ENCODE peak calls at places on chromosomes 1 and 21, in ten cellular contexts. One of them, this sample, is unnamed.

GRCh38 chr1:1079408-1080121 is 5.5 kb upstream of the RNF223 start:
- DNase-seq in Daoy: peak
- DNase-seq in anterior cingulate cortex: no peak
- DNase-seq in substantia nigra: no peak
- DNase-seq in neuronal stem cell: peak
- DNase-seq in ecto neural progenitor cell: peak
- DNase-seq in stimulated activated naive B cell treated with anti-CD40 and anti-IgM and Interleukin-4, amounts not matched to agents 10 μg/mL and 1 μg/mL and 100 μg/mL, for 72 hours: no peak
- DNase-seq in stimulated activated CD4-positive, alpha-beta T cell treated with anti-CD3 and anti-CD28 coated beads, Interleukin-4, amount 100 ng/mL, for 24 hours: no peak
- DNase-seq in activated CD8-positive, alpha-beta memory T cell treated with anti-CD3 and anti-CD28 coated beads for 24 hours: peak
- DNase-seq in cardiac muscle cell: peak
- DNase-seq in this sample: peak

GRCh38 chr1:15522551-15522950 is 1.5 kb downstream of the CASP9 start:
- DNase-seq in activated CD8-positive, alpha-beta memory T cell treated with anti-CD3 and anti-CD28 coated beads for 24 hours: no peak
- DNase-seq in Daoy: no peak
- DNase-seq in anterior cingulate cortex: no peak
- DNase-seq in ecto neural progenitor cell: no peak
- DNase-seq in stimulated activated CD4-positive, alpha-beta T cell treated with anti-CD3 and anti-CD28 coated beads, Interleukin-4, amount 100 ng/mL, for 24 hours: no peak
- DNase-seq in substantia nigra: no peak
- DNase-seq in cardiac muscle cell: no peak
- DNase-seq in neuronal stem cell: no peak
- DNase-seq in stimulated activated naive B cell treated with anti-CD40 and anti-IgM and Interleukin-4, amounts not matched to agents 10 μg/mL and 1 μg/mL and 100 μg/mL, for 72 hours: no peak
- DNase-seq in this sample: no peak

GRCh38 chr1:212241445-212242287 is 43.5 kb upstream of the PPP2R5A start:
- DNase-seq in neuronal stem cell: no peak
- DNase-seq in ecto neural progenitor cell: no peak
- DNase-seq in substantia nigra: no peak
- DNase-seq in anterior cingulate cortex: no peak
- DNase-seq in stimulated activated CD4-positive, alpha-beta T cell treated with anti-CD3 and anti-CD28 coated beads, Interleukin-4, amount 100 ng/mL, for 24 hours: no peak
- DNase-seq in Daoy: no peak
- DNase-seq in stimulated activated naive B cell treated with anti-CD40 and anti-IgM and Interleukin-4, amounts not matched to agents 10 μg/mL and 1 μg/mL and 100 μg/mL, for 72 hours: no peak
- DNase-seq in cardiac muscle cell: no peak
- DNase-seq in activated CD8-positive, alpha-beta memory T cell treated with anti-CD3 and anti-CD28 coated beads for 24 hours: no peak
- DNase-seq in this sample: no peak

GRCh38 chr1:208161656-208162375 is 82.4 kb downstream of the PLXNA2 start:
- DNase-seq in cardiac muscle cell: no peak
- DNase-seq in stimulated activated CD4-positive, alpha-beta T cell treated with anti-CD3 and anti-CD28 coated beads, Interleukin-4, amount 100 ng/mL, for 24 hours: no peak
- DNase-seq in neuronal stem cell: no peak
- DNase-seq in Daoy: peak
- DNase-seq in anterior cingulate cortex: no peak
- DNase-seq in activated CD8-positive, alpha-beta memory T cell treated with anti-CD3 and anti-CD28 coated beads for 24 hours: no peak
- DNase-seq in ecto neural progenitor cell: no peak
- DNase-seq in stimulated activated naive B cell treated with anti-CD40 and anti-IgM and Interleukin-4, amounts not matched to agents 10 μg/mL and 1 μg/mL and 100 μg/mL, for 72 hours: no peak
- DNase-seq in substantia nigra: no peak
- DNase-seq in this sample: no peak

GRCh38 chr1:39170731-39171375 is 33.6 kb upstream of the MACF1 start:
- DNase-seq in stimulated activated CD4-positive, alpha-beta T cell treated with anti-CD3 and anti-CD28 coated beads, Interleukin-4, amount 100 ng/mL, for 24 hours: no peak
- DNase-seq in anterior cingulate cortex: no peak
- DNase-seq in Daoy: no peak
- DNase-seq in ecto neural progenitor cell: peak
- DNase-seq in cardiac muscle cell: peak
- DNase-seq in activated CD8-positive, alpha-beta memory T cell treated with anti-CD3 and anti-CD28 coated beads for 24 hours: no peak
- DNase-seq in stimulated activated naive B cell treated with anti-CD40 and anti-IgM and Interleukin-4, amounts not matched to agents 10 μg/mL and 1 μg/mL and 100 μg/mL, for 72 hours: no peak
- DNase-seq in neuronal stem cell: peak
- DNase-seq in substantia nigra: no peak
- DNase-seq in this sample: no peak

GRCh38 chr1:94033849-94034248 is 87.1 kb downstream of the ABCA4 start:
- DNase-seq in stimulated activated CD4-positive, alpha-beta T cell treated with anti-CD3 and anti-CD28 coated beads, Interleukin-4, amount 100 ng/mL, for 24 hours: no peak
- DNase-seq in anterior cingulate cortex: no peak
- DNase-seq in ecto neural progenitor cell: no peak
- DNase-seq in Daoy: no peak
- DNase-seq in activated CD8-positive, alpha-beta memory T cell treated with anti-CD3 and anti-CD28 coated beads for 24 hours: no peak
- DNase-seq in substantia nigra: no peak
- DNase-seq in stimulated activated naive B cell treated with anti-CD40 and anti-IgM and Interleukin-4, amounts not matched to agents 10 μg/mL and 1 μg/mL and 100 μg/mL, for 72 hours: no peak
- DNase-seq in neuronal stem cell: no peak
- DNase-seq in cardiac muscle cell: no peak
- DNase-seq in this sample: no peak

GRCh38 chr1:181087400-181087901 is 1.0 kb upstream of the IER5 start:
- DNase-seq in stimulated activated CD4-positive, alpha-beta T cell treated with anti-CD3 and anti-CD28 coated beads, Interleukin-4, amount 100 ng/mL, for 24 hours: peak
- DNase-seq in ecto neural progenitor cell: no peak
- DNase-seq in stimulated activated naive B cell treated with anti-CD40 and anti-IgM and Interleukin-4, amounts not matched to agents 10 μg/mL and 1 μg/mL and 100 μg/mL, for 72 hours: peak
- DNase-seq in substantia nigra: no peak
- DNase-seq in activated CD8-positive, alpha-beta memory T cell treated with anti-CD3 and anti-CD28 coated beads for 24 hours: no peak
- DNase-seq in anterior cingulate cortex: no peak
- DNase-seq in Daoy: no peak
- DNase-seq in cardiac muscle cell: no peak
- DNase-seq in neuronal stem cell: no peak
- DNase-seq in this sample: no peak

GRCh38 chr21:42749226-42749625 is 95.8 kb downstream of the PDE9A start:
- DNase-seq in anterior cingulate cortex: no peak
- DNase-seq in ecto neural progenitor cell: no peak
- DNase-seq in activated CD8-positive, alpha-beta memory T cell treated with anti-CD3 and anti-CD28 coated beads for 24 hours: no peak
- DNase-seq in substantia nigra: no peak
- DNase-seq in Daoy: no peak
- DNase-seq in cardiac muscle cell: no peak
- DNase-seq in stimulated activated CD4-positive, alpha-beta T cell treated with anti-CD3 and anti-CD28 coated beads, Interleukin-4, amount 100 ng/mL, for 24 hours: no peak
- DNase-seq in neuronal stem cell: no peak
- DNase-seq in stimulated activated naive B cell treated with anti-CD40 and anti-IgM and Interleukin-4, amounts not matched to agents 10 μg/mL and 1 μg/mL and 100 μg/mL, for 72 hours: no peak
- DNase-seq in this sample: no peak

GRCh38 chr1:247104965-247105364 is 809 bp upstream of the ZNF669 start:
- DNase-seq in Daoy: no peak
- DNase-seq in stimulated activated naive B cell treated with anti-CD40 and anti-IgM and Interleukin-4, amounts not matched to agents 10 μg/mL and 1 μg/mL and 100 μg/mL, for 72 hours: no peak
- DNase-seq in activated CD8-positive, alpha-beta memory T cell treated with anti-CD3 and anti-CD28 coated beads for 24 hours: no peak
- DNase-seq in ecto neural progenitor cell: no peak
- DNase-seq in substantia nigra: no peak
- DNase-seq in neuronal stem cell: no peak
- DNase-seq in cardiac muscle cell: no peak
- DNase-seq in anterior cingulate cortex: no peak
- DNase-seq in stimulated activated CD4-positive, alpha-beta T cell treated with anti-CD3 and anti-CD28 coated beads, Interleukin-4, amount 100 ng/mL, for 24 hours: no peak
- DNase-seq in this sample: no peak

GRCh38 chr1:72483958-72484357 is 201.6 kb upstream of the NEGR1 start:
- DNase-seq in stimulated activated naive B cell treated with anti-CD40 and anti-IgM and Interleukin-4, amounts not matched to agents 10 μg/mL and 1 μg/mL and 100 μg/mL, for 72 hours: no peak
- DNase-seq in cardiac muscle cell: no peak
- DNase-seq in stimulated activated CD4-positive, alpha-beta T cell treated with anti-CD3 and anti-CD28 coated beads, Interleukin-4, amount 100 ng/mL, for 24 hours: no peak
- DNase-seq in Daoy: no peak
- DNase-seq in activated CD8-positive, alpha-beta memory T cell treated with anti-CD3 and anti-CD28 coated beads for 24 hours: no peak
- DNase-seq in neuronal stem cell: no peak
- DNase-seq in substantia nigra: no peak
- DNase-seq in anterior cingulate cortex: no peak
- DNase-seq in ecto neural progenitor cell: no peak
- DNase-seq in this sample: no peak

GRCh38 chr1:45840704-45841103 is 37.3 kb downstream of the MAST2 start:
- DNase-seq in cardiac muscle cell: peak
- DNase-seq in Daoy: peak
- DNase-seq in substantia nigra: no peak
- DNase-seq in neuronal stem cell: no peak
- DNase-seq in activated CD8-positive, alpha-beta memory T cell treated with anti-CD3 and anti-CD28 coated beads for 24 hours: no peak
- DNase-seq in stimulated activated naive B cell treated with anti-CD40 and anti-IgM and Interleukin-4, amounts not matched to agents 10 μg/mL and 1 μg/mL and 100 μg/mL, for 72 hours: no peak
- DNase-seq in ecto neural progenitor cell: no peak
- DNase-seq in stimulated activated CD4-positive, alpha-beta T cell treated with anti-CD3 and anti-CD28 coated beads, Interleukin-4, amount 100 ng/mL, for 24 hours: no peak
- DNase-seq in anterior cingulate cortex: no peak
- DNase-seq in this sample: no peak

GRCh38 chr1:233614743-233615521 is 1.0 kb downstream of the KCNK1 start:
- DNase-seq in Daoy: peak
- DNase-seq in stimulated activated CD4-positive, alpha-beta T cell treated with anti-CD3 and anti-CD28 coated beads, Interleukin-4, amount 100 ng/mL, for 24 hours: no peak
- DNase-seq in ecto neural progenitor cell: no peak
- DNase-seq in substantia nigra: no peak
- DNase-seq in anterior cingulate cortex: no peak
- DNase-seq in activated CD8-positive, alpha-beta memory T cell treated with anti-CD3 and anti-CD28 coated beads for 24 hours: no peak
- DNase-seq in cardiac muscle cell: peak
- DNase-seq in stimulated activated naive B cell treated with anti-CD40 and anti-IgM and Interleukin-4, amounts not matched to agents 10 μg/mL and 1 μg/mL and 100 μg/mL, for 72 hours: no peak
- DNase-seq in neuronal stem cell: no peak
- DNase-seq in this sample: peak

GRCh38 chr1:203306970-203307541 is 1.7 kb downstream of the BTG2 start:
- DNase-seq in cardiac muscle cell: no peak
- DNase-seq in stimulated activated CD4-positive, alpha-beta T cell treated with anti-CD3 and anti-CD28 coated beads, Interleukin-4, amount 100 ng/mL, for 24 hours: peak
- DNase-seq in stimulated activated naive B cell treated with anti-CD40 and anti-IgM and Interleukin-4, amounts not matched to agents 10 μg/mL and 1 μg/mL and 100 μg/mL, for 72 hours: no peak
- DNase-seq in activated CD8-positive, alpha-beta memory T cell treated with anti-CD3 and anti-CD28 coated beads for 24 hours: peak
- DNase-seq in neuronal stem cell: no peak
- DNase-seq in substantia nigra: no peak
- DNase-seq in Daoy: no peak
- DNase-seq in anterior cingulate cortex: no peak
- DNase-seq in ecto neural progenitor cell: peak
- DNase-seq in this sample: no peak

GRCh38 chr1:24149854-24150227 is 6.9 kb upstream of the IL22RA1 start:
- DNase-seq in activated CD8-positive, alpha-beta memory T cell treated with anti-CD3 and anti-CD28 coated beads for 24 hours: peak
- DNase-seq in Daoy: peak
- DNase-seq in substantia nigra: no peak
- DNase-seq in stimulated activated naive B cell treated with anti-CD40 and anti-IgM and Interleukin-4, amounts not matched to agents 10 μg/mL and 1 μg/mL and 100 μg/mL, for 72 hours: no peak
- DNase-seq in anterior cingulate cortex: no peak
- DNase-seq in stimulated activated CD4-positive, alpha-beta T cell treated with anti-CD3 and anti-CD28 coated beads, Interleukin-4, amount 100 ng/mL, for 24 hours: peak
- DNase-seq in cardiac muscle cell: no peak
- DNase-seq in neuronal stem cell: no peak
- DNase-seq in ecto neural progenitor cell: no peak
- DNase-seq in this sample: no peak

GRCh38 chr1:209896346-209896745 is 41.7 kb upstream of the SYT14 start:
- DNase-seq in ecto neural progenitor cell: no peak
- DNase-seq in activated CD8-positive, alpha-beta memory T cell treated with anti-CD3 and anti-CD28 coated beads for 24 hours: no peak
- DNase-seq in cardiac muscle cell: no peak
- DNase-seq in anterior cingulate cortex: no peak
- DNase-seq in Daoy: peak
- DNase-seq in substantia nigra: no peak
- DNase-seq in stimulated activated naive B cell treated with anti-CD40 and anti-IgM and Interleukin-4, amounts not matched to agents 10 μg/mL and 1 μg/mL and 100 μg/mL, for 72 hours: no peak
- DNase-seq in stimulated activated CD4-positive, alpha-beta T cell treated with anti-CD3 and anti-CD28 coated beads, Interleukin-4, amount 100 ng/mL, for 24 hours: no peak
- DNase-seq in neuronal stem cell: no peak
- DNase-seq in this sample: no peak

GRCh38 chr1:115706774-115707425 is 61.6 kb downstream of the CASQ2 start:
- DNase-seq in ecto neural progenitor cell: no peak
- DNase-seq in stimulated activated CD4-positive, alpha-beta T cell treated with anti-CD3 and anti-CD28 coated beads, Interleukin-4, amount 100 ng/mL, for 24 hours: no peak
- DNase-seq in cardiac muscle cell: peak
- DNase-seq in Daoy: peak
- DNase-seq in neuronal stem cell: peak
- DNase-seq in activated CD8-positive, alpha-beta memory T cell treated with anti-CD3 and anti-CD28 coated beads for 24 hours: no peak
- DNase-seq in stimulated activated naive B cell treated with anti-CD40 and anti-IgM and Interleukin-4, amounts not matched to agents 10 μg/mL and 1 μg/mL and 100 μg/mL, for 72 hours: no peak
- DNase-seq in anterior cingulate cortex: no peak
- DNase-seq in substantia nigra: no peak
- DNase-seq in this sample: no peak

GRCh38 chr21:41845310-41846032 is 33.7 kb downstream of the PRDM15 start:
- DNase-seq in cardiac muscle cell: no peak
- DNase-seq in neuronal stem cell: no peak
- DNase-seq in stimulated activated naive B cell treated with anti-CD40 and anti-IgM and Interleukin-4, amounts not matched to agents 10 μg/mL and 1 μg/mL and 100 μg/mL, for 72 hours: no peak
- DNase-seq in ecto neural progenitor cell: no peak
- DNase-seq in stimulated activated CD4-positive, alpha-beta T cell treated with anti-CD3 and anti-CD28 coated beads, Interleukin-4, amount 100 ng/mL, for 24 hours: no peak
- DNase-seq in substantia nigra: no peak
- DNase-seq in anterior cingulate cortex: no peak
- DNase-seq in activated CD8-positive, alpha-beta memory T cell treated with anti-CD3 and anti-CD28 coated beads for 24 hours: no peak
- DNase-seq in Daoy: no peak
- DNase-seq in this sample: no peak

GRCh38 chr21:25944082-25944481 is 209.3 kb downstream of the GABPA start:
- DNase-seq in stimulated activated CD4-positive, alpha-beta T cell treated with anti-CD3 and anti-CD28 coated beads, Interleukin-4, amount 100 ng/mL, for 24 hours: no peak
- DNase-seq in ecto neural progenitor cell: no peak
- DNase-seq in stimulated activated naive B cell treated with anti-CD40 and anti-IgM and Interleukin-4, amounts not matched to agents 10 μg/mL and 1 μg/mL and 100 μg/mL, for 72 hours: no peak
- DNase-seq in cardiac muscle cell: no peak
- DNase-seq in activated CD8-positive, alpha-beta memory T cell treated with anti-CD3 and anti-CD28 coated beads for 24 hours: no peak
- DNase-seq in substantia nigra: no peak
- DNase-seq in Daoy: no peak
- DNase-seq in neuronal stem cell: no peak
- DNase-seq in anterior cingulate cortex: no peak
- DNase-seq in this sample: no peak

GRCh38 chr1:156694563-156694962 is 10.8 kb downstream of the CRABP2 start:
- DNase-seq in activated CD8-positive, alpha-beta memory T cell treated with anti-CD3 and anti-CD28 coated beads for 24 hours: no peak
- DNase-seq in substantia nigra: no peak
- DNase-seq in ecto neural progenitor cell: no peak
- DNase-seq in anterior cingulate cortex: no peak
- DNase-seq in stimulated activated CD4-positive, alpha-beta T cell treated with anti-CD3 and anti-CD28 coated beads, Interleukin-4, amount 100 ng/mL, for 24 hours: no peak
- DNase-seq in cardiac muscle cell: no peak
- DNase-seq in Daoy: no peak
- DNase-seq in stimulated activated naive B cell treated with anti-CD40 and anti-IgM and Interleukin-4, amounts not matched to agents 10 μg/mL and 1 μg/mL and 100 μg/mL, for 72 hours: no peak
- DNase-seq in neuronal stem cell: no peak
- DNase-seq in this sample: no peak

GRCh38 chr1:91645031-91645430 is 144.4 kb downstream of the CDC7 start:
- DNase-seq in stimulated activated CD4-positive, alpha-beta T cell treated with anti-CD3 and anti-CD28 coated beads, Interleukin-4, amount 100 ng/mL, for 24 hours: no peak
- DNase-seq in anterior cingulate cortex: no peak
- DNase-seq in cardiac muscle cell: no peak
- DNase-seq in substantia nigra: no peak
- DNase-seq in stimulated activated naive B cell treated with anti-CD40 and anti-IgM and Interleukin-4, amounts not matched to agents 10 μg/mL and 1 μg/mL and 100 μg/mL, for 72 hours: no peak
- DNase-seq in neuronal stem cell: peak
- DNase-seq in ecto neural progenitor cell: peak
- DNase-seq in activated CD8-positive, alpha-beta memory T cell treated with anti-CD3 and anti-CD28 coated beads for 24 hours: no peak
- DNase-seq in Daoy: no peak
- DNase-seq in this sample: no peak

GRCh38 chr1:53603431-53603830 is 135.5 kb downstream of the GLIS1 start:
- DNase-seq in neuronal stem cell: no peak
- DNase-seq in ecto neural progenitor cell: no peak
- DNase-seq in stimulated activated naive B cell treated with anti-CD40 and anti-IgM and Interleukin-4, amounts not matched to agents 10 μg/mL and 1 μg/mL and 100 μg/mL, for 72 hours: no peak
- DNase-seq in substantia nigra: no peak
- DNase-seq in Daoy: no peak
- DNase-seq in anterior cingulate cortex: no peak
- DNase-seq in stimulated activated CD4-positive, alpha-beta T cell treated with anti-CD3 and anti-CD28 coated beads, Interleukin-4, amount 100 ng/mL, for 24 hours: no peak
- DNase-seq in activated CD8-positive, alpha-beta memory T cell treated with anti-CD3 and anti-CD28 coated beads for 24 hours: no peak
- DNase-seq in cardiac muscle cell: no peak
- DNase-seq in this sample: no peak

This sample was measured in uterus.